ENCODE peak calls at places on chromosomes 6 and 20, in nine cellular contexts. Z is Peyer's patch, U is tibial nerve, N is suprapubic skin, P is esophagus muscularis mucosa, K is ovary, R is heart left ventricle, T is transverse colon, M is NB4. E is an unnamed sample.

GRCh38 chr6:42696526-42697267 is 25.7 kb downstream of the PRPH2 start:
- DNase-seq in Z (no peak), N (no peak), P (no peak), T (peak), R (no peak), K (peak), U (no peak), M (no peak), E (peak)

GRCh38 chr6:169159331-169159730 is 94.3 kb downstream of the THBS2 start:
- DNase-seq in P (peak), K (no peak), N (no peak), M (no peak), Z (no peak), R (no peak), U (no peak), T (no peak), E (no peak)

GRCh38 chr6:117149324-117149723 is 116.0 kb upstream of the VGLL2 start:
- DNase-seq in Z (no peak), U (no peak), M (no peak), T (no peak), K (no peak), P (no peak), N (no peak), R (no peak), E (no peak)

GRCh38 chr6:100593522-100593921 is 128.8 kb upstream of the SIM1 start:
- DNase-seq in K (no peak), Z (no peak), N (no peak), M (no peak), U (no peak), T (no peak), R (no peak), P (no peak), E (no peak)

GRCh38 chr6:12420626-12421025 is 130.5 kb downstream of the EDN1 start:
- DNase-seq in Z (no peak), T (no peak), P (no peak), K (no peak), N (no peak), M (no peak), U (no peak), R (no peak), E (no peak)

GRCh38 chr6:79993911-79994309 is 10.5 kb upstream of the TTK start:
- DNase-seq in T (no peak), R (no peak), Z (no peak), M (no peak), K (no peak), U (no peak), P (no peak), N (no peak), E (no peak)

GRCh38 chr20:61271273-61272221 is 19.5 kb downstream of the CDH4 start:
- DNase-seq in R (no peak), Z (no peak), T (no peak), M (no peak), K (no peak), N (no peak), P (no peak), U (no peak), E (no peak)

GRCh38 chr6:150641398-150642139 is 41.9 kb downstream of the PLEKHG1 start:
- DNase-seq in T (no peak), P (no peak), R (no peak), N (no peak), Z (no peak), M (no peak), K (no peak), U (no peak), E (no peak)

GRCh38 chr20:1813101-1813529 is 82.1 kb upstream of the SIRPA start:
- DNase-seq in K (peak), R (peak), N (no peak), M (no peak), U (peak), Z (no peak), P (peak), T (peak), E (no peak)

GRCh38 chr20:9287826-9288225 is 218.9 kb downstream of the PLCB4 start:
- DNase-seq in K (no peak), U (no peak), T (peak), Z (no peak), M (no peak), N (no peak), P (no peak), R (no peak), E (peak)

GRCh38 chr20:37915800-37916570 is 13.1 kb downstream of the VSTM2L start:
- DNase-seq in R (no peak), K (no peak), Z (no peak), U (no peak), T (no peak), N (no peak), P (no peak), M (no peak), E (no peak)

GRCh38 chr20:46232575-46232974 is 75.7 kb downstream of the CDH22 start:
- DNase-seq in K (no peak), P (no peak), M (no peak), R (no peak), Z (no peak), T (no peak), N (no peak), U (no peak), E (no peak)

GRCh38 chr20:48797275-48797825 is 30.4 kb downstream of the PREX1 start:
- DNase-seq in T (peak), N (no peak), K (no peak), P (no peak), U (no peak), R (peak), Z (no peak), M (peak), E (no peak)

GRCh38 chr6:41637179-41638001 is 878 bp upstream of the MDFI start:
- DNase-seq in Z (no peak), M (no peak), K (no peak), T (no peak), R (no peak), N (no peak), U (no peak), P (no peak), E (no peak)

GRCh38 chr6:129748212-129748900 is 38.4 kb upstream of the ARHGAP18 start:
- DNase-seq in P (no peak), M (no peak), K (peak), R (no peak), U (no peak), Z (peak), N (no peak), T (peak), E (no peak)

GRCh38 chr6:100595456-100595855 is 130.7 kb upstream of the SIM1 start:
- DNase-seq in P (no peak), R (no peak), M (no peak), T (no peak), U (no peak), N (no peak), K (no peak), Z (no peak), E (no peak)

GRCh38 chr6:38493929-38494547 is 145.7 kb downstream of the BTBD9 start:
- DNase-seq in U (peak), Z (peak), N (peak), K (peak), P (peak), T (peak), M (peak), R (peak), E (peak)

GRCh38 chr6:34154668-34155447 is 9.0 kb upstream of the GRM4 start:
- DNase-seq in U (no peak), M (peak), P (no peak), R (peak), N (peak), Z (peak), K (peak), T (peak), E (peak)

GRCh38 chr20:63321148-63321831 is 28.3 kb downstream of the COL20A1 start:
- DNase-seq in R (peak), N (no peak), Z (no peak), T (no peak), U (no peak), K (peak), M (no peak), P (no peak), E (peak)

GRCh38 chr6:82015043-82015442 is 232.5 kb downstream of the IBTK start:
- DNase-seq in N (no peak), P (no peak), U (no peak), R (no peak), Z (no peak), M (peak), T (no peak), K (no peak), E (no peak)

GRCh38 chr6:112475083-112475482 is 128.0 kb downstream of the RFPL4B start:
- DNase-seq in N (no peak), M (no peak), U (no peak), Z (no peak), R (no peak), P (no peak), K (no peak), T (no peak), E (no peak)

GRCh38 chr6:130520801-130521200 is 155.0 kb downstream of the TMEM200A start:
- DNase-seq in P (peak), R (no peak), N (no peak), K (no peak), M (no peak), T (no peak), Z (no peak), U (no peak), E (no peak)

GRCh38 chr6:142868917-142869316 is 76.1 kb downstream of the HIVEP2 start:
- DNase-seq in U (no peak), T (no peak), N (no peak), Z (no peak), K (no peak), P (no peak), R (no peak), M (no peak), E (no peak)

GRCh38 chr20:19789009-19789408 is 31.0 kb downstream of the RIN2 start:
- DNase-seq in M (no peak), K (no peak), N (no peak), R (no peak), T (no peak), P (no peak), Z (no peak), U (no peak), E (no peak)

GRCh38 chr6:43399932-43400487 is 27.3 kb upstream of the ABCC10 start:
- DNase-seq in N (no peak), Z (no peak), T (no peak), U (no peak), P (no peak), R (no peak), K (no peak), M (peak), E (no peak)

GRCh38 chr20:19659468-19659867 is 98.6 kb upstream of the RIN2 start:
- DNase-seq in T (no peak), P (no peak), Z (no peak), R (no peak), N (no peak), U (no peak), M (no peak), K (no peak), E (no peak)

GRCh38 chr20:11117808-11118528 is 444.2 kb upstream of the JAG1 start:
- DNase-seq in N (no peak), U (no peak), M (no peak), P (no peak), Z (no peak), R (no peak), K (no peak), T (no peak), E (no peak)

GRCh38 chr6:139841794-139842215 is 467.4 kb upstream of the CITED2 start:
- DNase-seq in U (no peak), M (peak), N (no peak), Z (no peak), P (no peak), K (no peak), R (no peak), T (no peak), E (no peak)

GRCh38 chr6:133241901-133242760 is 974 bp downstream of the EYA4 start:
- DNase-seq in R (peak), N (no peak), U (no peak), P (no peak), Z (no peak), M (no peak), T (no peak), K (no peak), E (peak)

GRCh38 chr6:165645919-165646318 is 17.1 kb downstream of the PDE10A start:
- DNase-seq in R (no peak), N (no peak), M (no peak), P (peak), T (no peak), K (no peak), Z (no peak), U (no peak), E (no peak)

GRCh38 chr6:36924131-36924530 is 30.4 kb upstream of the PI16 start:
- DNase-seq in Z (no peak), M (no peak), N (no peak), P (no peak), T (no peak), K (no peak), U (no peak), R (no peak), E (no peak)

GRCh38 chr20:17721802-17722486 is 22.2 kb downstream of the BANF2 start:
- DNase-seq in U (no peak), M (no peak), K (no peak), N (no peak), P (no peak), T (peak), R (no peak), Z (no peak), E (no peak)

GRCh38 chr6:115613488-115613887 is 447.2 kb downstream of the FRK start:
- DNase-seq in P (no peak), T (no peak), U (no peak), M (no peak), R (no peak), K (no peak), N (no peak), Z (no peak), E (no peak)

GRCh38 chr6:157669747-157670216 is 153.3 kb upstream of the SNX9 start:
- DNase-seq in U (peak), K (peak), P (peak), T (peak), N (peak), Z (peak), R (peak), M (peak), E (peak)
- TF ChIP-seq CTCF in U (peak), K (peak), P (peak), T (peak), N (no peak), Z (peak), R (peak), M (no peak), E (no peak)

DNA sequence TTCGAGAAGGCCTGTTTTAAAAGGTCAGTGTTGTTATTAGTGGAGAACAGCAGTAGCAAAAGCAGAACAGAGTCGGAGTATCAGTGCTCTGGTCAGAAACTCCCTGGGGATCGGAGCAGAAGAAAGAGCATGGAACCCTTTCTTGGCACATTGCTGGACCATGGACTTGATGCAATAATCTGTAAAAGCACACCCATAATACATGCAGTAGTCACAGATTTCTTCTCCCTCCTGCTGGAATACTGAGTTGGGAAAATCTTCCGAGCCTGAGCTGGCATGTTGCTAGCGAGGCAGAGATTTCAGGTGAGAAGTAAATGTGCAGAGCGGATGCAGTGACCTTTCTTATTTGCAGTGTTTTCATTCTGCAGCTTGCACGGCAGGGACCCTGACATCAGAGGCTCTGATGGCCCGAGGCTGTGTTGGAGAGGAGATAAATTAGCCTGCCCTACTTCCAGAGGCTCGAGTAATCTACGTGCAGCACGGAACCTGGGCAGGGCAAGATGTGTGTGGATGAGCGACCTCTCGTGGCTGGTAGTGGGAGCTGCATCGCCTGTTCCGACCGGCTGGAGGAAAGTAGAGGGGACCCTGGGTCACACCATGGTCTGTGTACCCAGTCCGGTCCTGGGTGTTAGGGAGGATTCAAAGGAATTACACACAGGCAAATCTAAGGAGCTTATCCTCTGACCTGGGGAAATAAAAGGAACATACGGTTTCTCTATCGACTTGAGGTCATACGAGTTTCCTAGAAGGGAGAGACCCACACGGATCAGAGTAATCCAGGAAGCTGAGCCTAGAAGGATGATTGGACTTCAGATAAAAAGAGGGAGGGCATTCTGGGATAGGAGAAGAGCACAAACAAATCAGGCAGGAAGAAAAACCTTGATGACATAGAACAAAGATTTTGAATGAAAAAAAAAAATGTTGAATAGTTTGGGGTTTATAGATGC is 137.0 kb upstream of the STMND1 start:
- DNase-seq in Z (peak), R (peak), T (peak), M (peak), P (peak), N (peak), K (peak), U (peak), E (peak)
- TF ChIP-seq POLR2A in Z (no peak), R (no peak), T (no peak), M (no peak), P (no peak), N (no peak), K (no peak), U (no peak), E (no peak)

DNA sequence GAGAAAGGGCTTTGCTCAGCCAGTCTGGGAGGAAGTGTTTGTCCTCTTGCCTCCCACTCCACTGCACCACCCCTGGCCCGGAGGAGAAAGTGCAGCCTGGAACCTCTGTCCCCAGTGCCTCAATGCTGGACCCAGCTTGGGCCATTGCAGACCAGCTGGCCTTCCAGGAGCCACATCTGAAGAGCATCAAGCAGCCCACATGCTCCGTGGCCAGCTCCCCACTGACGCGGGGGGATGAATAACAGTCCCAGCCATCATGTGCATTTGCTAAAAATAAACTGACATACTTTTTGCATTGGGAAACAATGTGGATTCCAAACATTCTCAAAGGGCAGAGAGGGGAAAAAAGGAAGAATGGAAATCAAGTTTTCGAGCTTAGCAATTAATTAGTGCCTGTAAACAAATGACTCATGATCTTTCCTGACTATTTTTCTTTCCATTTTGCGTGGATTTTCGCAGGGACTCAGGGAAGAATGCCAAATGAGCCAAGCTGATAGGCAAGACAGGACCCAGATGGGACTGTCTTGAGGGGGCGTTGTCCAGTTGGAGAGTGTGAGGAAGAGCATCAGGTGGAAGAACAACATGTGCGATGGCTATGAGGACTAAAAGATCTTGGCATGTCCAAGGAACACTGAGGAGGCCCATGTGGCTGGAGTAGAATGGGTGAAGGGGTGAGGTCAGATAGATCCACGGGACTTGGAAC is 34.1 kb downstream of the CEBPB start:
- DNase-seq in U (peak), Z (no peak), R (peak), N (peak), T (peak), K (peak), P (peak), M (peak), E (peak)
- TF ChIP-seq CTCF in U (peak), Z (no peak), R (no peak), N (no peak), T (no peak), K (peak), P (peak), M (peak), E (no peak)

GRCh38 chr6:158776737-158777136 is 42.4 kb downstream of the EZR start:
- DNase-seq in K (no peak), U (no peak), R (no peak), P (no peak), Z (no peak), M (no peak), N (no peak), T (no peak), E (no peak)
- TF ChIP-seq POLR2A in K (no peak), U (no peak), R (no peak), P (no peak), Z (no peak), M (no peak), N (no peak), T (no peak), E (no peak)

DNA sequence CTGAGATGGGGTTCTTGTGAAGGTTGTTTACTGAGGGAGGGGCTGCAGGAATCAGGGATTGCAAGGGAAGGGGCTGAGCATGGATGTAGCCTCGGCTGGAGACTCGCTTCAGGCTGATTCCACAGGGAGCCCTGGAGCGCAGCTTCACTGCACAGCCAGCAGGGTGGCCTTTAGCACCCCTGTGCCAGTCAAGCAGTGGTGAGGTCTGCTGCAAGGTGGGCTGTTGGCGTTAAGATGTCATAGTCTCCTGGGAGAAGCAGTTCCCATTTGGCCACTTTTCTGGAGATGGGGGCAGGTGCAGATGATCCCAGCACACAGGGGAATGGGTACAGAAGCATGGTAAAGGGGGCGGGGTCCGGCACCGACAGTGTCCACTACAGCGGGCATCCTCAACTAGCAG is 126.3 kb downstream of the TOX2 start:
- DNase-seq in Z (no peak), N (no peak), U (no peak), R (peak), P (peak), M (no peak), T (no peak), K (no peak), E (no peak)
- TF ChIP-seq CTCF in Z (no peak), N (no peak), U (no peak), R (no peak), P (no peak), M (no peak), T (no peak), K (no peak), E (no peak)